ENCODE peak calls at places on chromosomes 13 and 19, in four cellular contexts. E is astrocyte, H is cardiac fibroblast, V is neural progenitor cell. A is an unnamed sample.

GRCh38 chr19:32861596-32861995 is 8.0 kb downstream of the SLC7A9 start:
- DNase-seq in H (no peak), E (no peak), V (no peak), A (no peak)

GRCh38 chr19:13019330-13019729 is 24.1 kb downstream of the NFIX start:
- DNase-seq in E (no peak), V (no peak), H (no peak), A (no peak)

GRCh38 chr13:97259787-97260641 is 37.9 kb downstream of the MBNL2 start:
- DNase-seq in E (peak; percentile 82), V (no peak), H (peak; percentile 86), A (peak; percentile 40)

GRCh38 chr13:92967923-92968322 is 258.7 kb upstream of the GPC6 start:
- DNase-seq in E (no peak), H (peak; percentile 29), V (peak; percentile 2), A (peak; percentile 30)

GRCh38 chr19:1383014-1383310 is 745 bp upstream of the NDUFS7 start:
- DNase-seq in V (no peak), H (no peak), E (peak; percentile 73), A (no peak)

GRCh38 chr13:98386632-98387031 is 190.3 kb downstream of the STK24 start:
- DNase-seq in H (no peak), E (no peak), V (no peak), A (peak; percentile 19)

GRCh38 chr19:18425515-18426415 is 6.6 kb downstream of the SSBP4 start:
- DNase-seq in H (peak; percentile 74), V (no peak), E (peak; percentile 47), A (no peak)

GRCh38 chr13:111233080-111233479 is 87.4 kb upstream of the TEX29 start:
- DNase-seq in V (no peak), H (no peak), E (no peak), A (no peak)

GRCh38 chr13:31706105-31706504 is 33.2 kb upstream of the RXFP2 start:
- DNase-seq in V (no peak), E (no peak), H (no peak), A (no peak)

GRCh38 chr13:30572859-30573275 is 44.9 kb upstream of the USPL1 start:
- DNase-seq in H (peak; percentile 67), E (peak; percentile 64), V (no peak), A (peak; percentile 25)

GRCh38 chr19:42176649-42176989 is 40.9 kb downstream of the DEDD2 start:
- DNase-seq in V (peak; percentile 76), E (peak; percentile 8), H (no peak), A (no peak)

GRCh38 chr13:53848546-53848945 is 819.9 kb downstream of the OLFM4 start:
- DNase-seq in E (no peak), H (no peak), V (peak; percentile 49), A (no peak)

GRCh38 chr19:49338691-49339363 is 3.6 kb downstream of the CD37 start:
- DNase-seq in V (peak; percentile 98), H (peak; percentile 50), E (peak; percentile 16), A (peak; percentile 94)

GRCh38 chr19:42021185-42021584 is 27.2 kb upstream of the ATP1A3 start:
- DNase-seq in V (no peak), E (no peak), H (no peak), A (no peak)

GRCh38 chr13:27650312-27650711 is 28.6 kb downstream of the POLR1D start:
- DNase-seq in V (no peak), H (no peak), E (no peak), A (peak; percentile 28)

GRCh38 chr13:28161370-28161769 is 23.0 kb downstream of the PAN3 start:
- DNase-seq in E (peak; percentile 60), V (peak; percentile 59), H (peak; percentile 9), A (peak; percentile 38)

GRCh38 chr19:50310759-50311465 is 18.3 kb downstream of the KCNC3 start:
- DNase-seq in E (no peak), H (no peak), V (no peak), A (no peak)

GRCh38 chr13:89660752-89661151 is 1686.7 kb upstream of the MIR17HG start:
- DNase-seq in H (no peak), E (no peak), V (no peak), A (peak; percentile 19)

GRCh38 chr13:82672248-82672647 is 1210.0 kb downstream of the SLITRK1 start:
- DNase-seq in H (no peak), V (no peak), E (no peak), A (no peak)

GRCh38 chr13:111061338-111062045 is 53.6 kb upstream of the ARHGEF7 start:
- DNase-seq in V (no peak), E (no peak), H (no peak), A (peak; percentile 6)

GRCh38 chr13:32150794-32151193 is 119.2 kb downstream of the FRY start:
- DNase-seq in E (peak; percentile 85), H (peak; percentile 93), V (no peak), A (no peak)

GRCh38 chr19:5479958-5480357 is 24.7 kb downstream of the ZNRF4 start:
- DNase-seq in V (no peak), E (no peak), H (no peak), A (no peak)

GRCh38 chr19:36638862-36639510 is 27.7 kb downstream of the ZNF461 start:
- DNase-seq in H (no peak), V (no peak), E (no peak), A (peak; percentile 2)

GRCh38 chr13:107370036-107370785 is 802.3 kb upstream of the ARGLU1 start:
- DNase-seq in H (peak; percentile 59), V (no peak), E (peak; percentile 76), A (peak; percentile 60)

GRCh38 chr19:42850981-42851717 is 28.4 kb downstream of the PSG1 start:
- DNase-seq in H (peak; percentile 70), V (no peak), E (peak; percentile 98), A (peak; percentile 96)

DNA sequence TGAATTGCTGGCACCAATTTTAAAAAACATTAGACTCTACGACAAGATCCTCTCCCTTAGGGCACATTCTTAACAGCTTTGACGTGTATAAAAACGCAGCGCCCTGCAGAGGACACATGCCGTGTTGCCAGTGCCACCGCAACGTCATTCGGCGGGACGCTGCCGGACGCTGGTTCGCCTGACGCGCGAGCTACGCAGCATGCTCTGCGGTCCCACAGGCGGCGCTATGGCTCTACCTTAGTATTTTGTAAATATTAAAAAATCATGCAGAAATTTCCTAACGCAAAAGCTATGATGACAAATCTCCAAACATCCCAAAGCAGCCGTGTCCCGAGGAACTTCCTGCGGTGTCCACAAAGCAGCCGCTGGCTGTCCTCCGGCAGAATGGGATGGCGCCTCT is 4.2 kb upstream of the ADPRHL1 start:
- DNase-seq in V (no peak), H (no peak), E (no peak), A (no peak)
- TF ChIP-seq CTCF in V (peak; percentile 15), H (no peak), E (no peak), A (no peak)

GRCh38 chr19:7799640-7800355 is 30.2 kb upstream of the EVI5L start:
- DNase-seq in V (peak; percentile 91), E (peak; percentile 35), H (peak; percentile 76), A (peak; percentile 70)
- H3K4me3 ChIP-seq in V (peak overlapping the region; percentile 34), E (no peak overlapping the region), H (peak overlapping the region; percentile 13), A (peak overlapping the region; percentile 6)

DNA sequence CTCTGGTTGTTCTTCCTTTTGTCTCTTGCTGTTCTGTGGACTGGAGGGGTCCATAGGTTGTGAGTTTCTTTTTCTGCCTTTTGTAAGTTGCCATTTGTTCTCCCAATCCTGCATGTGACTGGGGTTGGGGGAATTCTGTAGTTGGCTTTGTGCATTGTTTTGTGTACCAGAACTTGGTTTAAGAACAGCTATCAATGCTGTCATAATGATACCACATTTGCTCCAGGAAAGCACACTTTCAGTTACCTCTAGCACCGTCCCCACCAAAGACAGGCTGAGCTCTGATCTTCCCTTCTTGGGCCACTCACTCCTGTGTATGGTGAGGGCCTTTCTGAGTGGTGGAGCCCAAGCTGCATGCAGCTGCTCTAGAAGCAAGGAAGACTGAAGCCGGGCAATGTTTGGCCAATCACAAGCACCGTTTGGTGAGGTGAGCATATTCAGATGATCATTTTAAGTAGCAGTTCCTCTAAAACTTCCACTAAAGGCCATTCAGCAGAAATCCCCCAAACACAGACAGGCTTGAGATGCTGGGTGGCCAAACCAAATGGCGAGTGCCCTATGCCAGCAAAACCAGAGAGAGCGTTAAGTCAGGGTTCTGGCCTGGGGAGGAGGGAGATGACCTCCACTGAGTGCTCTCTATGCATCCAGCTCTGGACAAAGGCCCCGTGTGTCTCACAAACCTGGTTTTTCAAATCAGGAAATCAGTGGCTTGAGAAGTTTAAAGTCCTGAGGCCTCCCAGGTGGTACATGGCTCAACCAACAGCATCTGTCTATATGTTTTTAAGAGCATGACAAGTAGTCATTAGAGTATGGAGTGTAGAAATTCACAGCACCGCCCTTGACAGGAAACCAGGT is 120.7 kb upstream of the SPATA13 start:
- DNase-seq in V (no peak), E (no peak), H (no peak), A (no peak)
- TF ChIP-seq CTCF in V (no peak), E (no peak), H (no peak), A (no peak)

GRCh38 chr19:45142016-45142727 is 18.6 kb downstream of the NKPD1 start:
- DNase-seq in V (no peak), E (no peak), H (no peak), A (no peak)

GRCh38 chr19:45139286-45140143 is 21.3 kb downstream of the NKPD1 start:
- DNase-seq in E (no peak), H (no peak), V (no peak), A (no peak)

GRCh38 chr19:45140144-45140503 is 20.7 kb downstream of the NKPD1 start:
- DNase-seq in V (no peak), H (no peak), E (no peak), A (no peak)

GRCh38 chr19:45141203-45141900 is 19.4 kb downstream of the NKPD1 start:
- DNase-seq in H (no peak), E (no peak), V (no peak), A (no peak)

DNA sequence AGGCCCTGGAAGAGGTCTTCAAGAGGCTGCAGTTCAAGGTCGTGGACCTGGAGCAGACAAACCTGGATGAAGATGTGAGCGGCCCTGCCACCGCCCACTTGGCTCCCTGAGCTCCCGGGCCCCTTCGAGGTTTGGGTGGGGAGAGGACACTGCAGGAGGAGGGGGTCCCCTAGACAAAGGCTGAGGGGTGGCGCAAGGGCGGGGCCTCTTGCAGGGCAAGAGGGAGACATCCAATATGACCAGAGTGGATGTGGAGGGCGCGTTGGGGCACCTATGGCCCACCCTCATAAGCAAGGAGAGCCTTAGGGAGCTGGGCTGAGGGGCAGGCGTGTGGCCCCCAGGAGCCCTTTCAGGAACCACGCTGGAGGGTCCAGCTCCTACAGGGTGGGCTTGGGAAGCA is 20.2 kb downstream of the NKPD1 start:
- DNase-seq in V (no peak), H (no peak), E (no peak), A (no peak)
- H3K4me3 ChIP-seq in V (no peak overlapping the region), H (no peak overlapping the region), E (no peak overlapping the region), A (no peak overlapping the region)

GRCh38 chr19:15137777-15138176 is 30.6 kb downstream of the SYDE1 start:
- DNase-seq in E (no peak), H (no peak), V (no peak), A (no peak)
- TF ChIP-seq CTCF in E (no peak), H (no peak), V (no peak), A (no peak)

GRCh38 chr19:34989248-34989797 is 10.8 kb upstream of the GRAMD1A start:
- DNase-seq in V (no peak), H (no peak), E (no peak), A (no peak)
- H3K4me3 ChIP-seq in V (no peak overlapping the region), H (no peak overlapping the region), E (no peak overlapping the region), A (no peak overlapping the region)

GRCh38 chr19:40217027-40217810 is 965 bp downstream of the TTC9B start:
- DNase-seq in E (no peak), V (peak; percentile 41), H (no peak), A (peak; percentile 65)
- TF ChIP-seq CTCF in E (no peak), V (peak; percentile 50), H (peak; percentile 19), A (peak; percentile 34)

GRCh38 chr13:20960663-20961309 is 58.2 kb upstream of the XPO4 start:
- DNase-seq in E (no peak), V (no peak), H (no peak), A (no peak)
- H3K4me3 ChIP-seq in E (no peak overlapping the region), V (no peak overlapping the region), H (no peak overlapping the region), A (no peak overlapping the region)

A was measured in epithelial cell of esophagus.